ENCODE peak calls at places on chromosomes 12 and 14, in seven cellular contexts. N is brain microvascular endothelial cell, R is thoracic aorta, Y is prostate gland, Q is Caco-2, A is fibroblast of pulmonary artery, F is fibroblast of villous mesenchyme. D is an unnamed sample.

GRCh38 chr12:89208661-89209096 is 143.6 kb downstream of the DUSP6 start:
- DNase-seq in N (no peak), R (no peak), Y (no peak), Q (no peak), A (peak), F (peak), D (peak)

GRCh38 chr14:85536835-85537195 is 6.9 kb downstream of the FLRT2 start:
- DNase-seq in N (no peak), R (no peak), Y (no peak), Q (no peak), A (peak), F (peak), D (peak)

GRCh38 chr12:12007713-12008231 is 63.0 kb upstream of the BCL2L14 start:
- DNase-seq in N (no peak), R (no peak), Y (no peak), Q (no peak), A (no peak), F (no peak), D (no peak)

GRCh38 chr12:46303039-46303666 is 34.3 kb upstream of the SLC38A1 start:
- DNase-seq in N (peak), R (no peak), Y (peak), Q (peak), A (peak), F (peak), D (peak)

GRCh38 chr14:56294125-56294524 is 175.9 kb downstream of the PELI2 start:
- DNase-seq in N (no peak), R (no peak), Y (no peak), Q (peak), A (no peak), F (no peak), D (no peak)

GRCh38 chr12:80692114-80692513 is 15.3 kb upstream of the MYF6 start:
- DNase-seq in N (no peak), R (no peak), Y (no peak), Q (no peak), A (no peak), F (no peak), D (no peak)

GRCh38 chr14:32366995-32367394 is 37.9 kb downstream of the AKAP6 start:
- DNase-seq in N (peak), R (no peak), Y (no peak), Q (no peak), A (peak), F (no peak), D (peak)

GRCh38 chr12:53502983-53503728 is 2.1 kb downstream of the TARBP2 start:
- DNase-seq in N (no peak), R (no peak), Y (no peak), Q (no peak), A (no peak), F (no peak), D (no peak)

GRCh38 chr12:70842136-70842535 is 78.4 kb downstream of the PTPRR start:
- DNase-seq in N (no peak), R (no peak), Y (no peak), Q (no peak), A (no peak), F (no peak), D (peak)

GRCh38 chr12:124396544-124397398 is 101.9 kb downstream of the RFLNA start:
- DNase-seq in N (no peak), R (no peak), Y (peak), Q (no peak), A (no peak), F (no peak), D (no peak)

GRCh38 chr12:113533842-113534375 is 62.2 kb upstream of the LHX5 start:
- DNase-seq in N (no peak), R (no peak), Y (no peak), Q (no peak), A (no peak), F (no peak), D (no peak)

GRCh38 chr14:95551435-95551834 is 16.6 kb downstream of the GLRX5 start:
- DNase-seq in N (no peak), R (no peak), Y (no peak), Q (no peak), A (no peak), F (no peak), D (no peak)

GRCh38 chr12:113467514-113468364 is 3.9 kb downstream of the LHX5 start:
- DNase-seq in N (no peak), R (no peak), Y (no peak), Q (peak), A (no peak), F (no peak), D (no peak)

GRCh38 chr14:68787235-68787727 is 5.6 kb downstream of the ZFP36L1 start:
- DNase-seq in N (no peak), R (no peak), Y (no peak), Q (no peak), A (no peak), F (no peak), D (no peak)

GRCh38 chr14:68788275-68789001 is 4.4 kb downstream of the ZFP36L1 start:
- DNase-seq in N (no peak), R (no peak), Y (no peak), Q (no peak), A (peak), F (no peak), D (no peak)

GRCh38 chr14:68789798-68790655 is 2.8 kb downstream of the ZFP36L1 start:
- DNase-seq in N (no peak), R (no peak), Y (no peak), Q (no peak), A (peak), F (peak), D (peak)

GRCh38 chr14:68790656-68791077 is 2.2 kb downstream of the ZFP36L1 start:
- DNase-seq in N (no peak), R (no peak), Y (no peak), Q (no peak), A (peak), F (no peak), D (no peak)

DNA sequence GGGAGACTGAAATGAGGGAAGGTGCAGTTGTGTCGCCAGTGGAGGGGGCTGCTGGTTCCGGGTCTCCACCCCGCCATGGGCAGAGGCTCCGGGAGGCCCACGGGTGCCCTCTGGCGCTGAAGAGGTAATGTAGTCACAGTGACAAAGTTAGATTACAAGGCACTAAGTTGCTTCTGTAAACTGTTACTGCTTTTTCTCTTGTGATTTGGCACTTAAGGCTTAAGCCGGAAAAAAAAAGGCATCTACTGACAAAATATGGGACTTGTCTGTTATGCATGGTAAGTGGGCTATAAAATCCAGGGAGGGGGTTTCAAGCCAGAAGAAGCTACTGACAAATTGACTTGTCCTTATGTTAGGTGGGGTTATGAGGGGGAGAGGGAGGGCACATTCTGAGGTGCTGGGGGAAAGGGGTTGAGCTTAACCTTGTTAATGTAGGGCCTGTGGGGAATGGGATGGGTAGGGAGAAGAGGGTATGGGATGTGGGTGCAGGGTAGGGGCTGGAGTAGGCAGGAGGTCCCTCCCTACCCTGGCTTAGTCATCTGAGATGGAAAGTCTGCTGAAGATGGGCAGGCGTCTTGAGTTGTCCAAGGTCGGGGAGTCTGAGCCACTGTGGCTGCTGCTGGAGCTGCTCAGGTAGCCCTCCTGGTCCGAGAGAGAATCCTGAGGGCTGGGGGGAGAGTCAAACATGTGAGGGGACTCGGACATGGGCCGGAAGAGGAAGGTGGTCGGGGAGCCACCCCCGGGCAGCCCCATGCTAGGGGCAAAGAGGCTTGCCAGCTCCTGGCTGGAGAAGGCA is 3.7 kb downstream of the ZFP36L1 start:
- DNase-seq in N (peak), R (no peak), Y (peak), Q (no peak), A (peak), F (peak), D (peak)
- H3K4me3 ChIP-seq in N (peak), R (peak), Y (peak), Q (peak), A (peak), F (peak), D (peak)

GRCh38 chr14:79583738-79584405 is 627.4 kb downstream of the DIO2 start:
- DNase-seq in N (peak), R (no peak), Y (no peak), Q (no peak), A (peak), F (peak), D (peak)

GRCh38 chr14:79586401-79586800 is 624.9 kb downstream of the DIO2 start:
- DNase-seq in N (no peak), R (no peak), Y (no peak), Q (no peak), A (no peak), F (no peak), D (no peak)

GRCh38 chr14:79587194-79587593 is 624.1 kb downstream of the DIO2 start:
- DNase-seq in N (no peak), R (no peak), Y (no peak), Q (no peak), A (peak), F (no peak), D (peak)

GRCh38 chr14:79585845-79586244 is 625.5 kb downstream of the DIO2 start:
- DNase-seq in N (peak), R (no peak), Y (no peak), Q (no peak), A (peak), F (no peak), D (peak)

DNA sequence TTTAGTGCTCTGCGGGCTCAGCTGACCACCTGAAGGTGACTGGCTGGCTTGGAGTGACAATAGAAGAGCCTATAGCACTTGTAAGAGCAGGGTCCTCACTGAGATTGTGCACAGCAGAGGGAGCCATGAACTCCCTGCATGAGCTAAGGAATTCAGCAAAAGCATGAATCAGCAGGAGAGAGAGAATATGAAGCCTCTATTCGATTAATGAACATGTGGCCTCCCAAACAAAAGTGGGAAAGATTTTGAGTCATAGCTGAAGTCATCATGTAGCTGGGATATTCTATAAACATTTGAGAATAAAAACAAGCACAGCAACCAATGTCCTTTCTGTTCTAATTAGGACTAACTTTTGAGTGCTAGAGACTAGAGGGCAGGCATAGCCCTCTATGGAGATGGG is 626.6 kb downstream of the DIO2 start:
- DNase-seq in N (peak), R (no peak), Y (no peak), Q (no peak), A (peak), F (peak), D (peak)
- TF ChIP-seq CTCF in N (peak), R (no peak), Y (no peak), Q (no peak), A (peak), F (peak), D (peak)

GRCh38 chr12:74539765-74540526 is 2.3 kb downstream of the ATXN7L3B start:
- DNase-seq in N (no peak), R (no peak), Y (no peak), Q (no peak), A (no peak), F (peak), D (no peak)
- H3K4me3 ChIP-seq in N (peak), R (peak), Y (peak), Q (no peak), A (peak), F (peak), D (peak)

GRCh38 chr14:51305761-51306160 is 65.7 kb downstream of the TMX1 start:
- DNase-seq in N (no peak), R (no peak), Y (no peak), Q (no peak), A (no peak), F (peak), D (peak)
- TF ChIP-seq CTCF in N (no peak), R (no peak), Y (no peak), Q (no peak), A (no peak), F (no peak), D (no peak)

GRCh38 chr12:114681149-114681849 is 2.7 kb downstream of the TBX3 start:
- DNase-seq in N (no peak), R (no peak), Y (no peak), Q (no peak), A (peak), F (peak), D (peak)
- H3K4me3 ChIP-seq in N (peak), R (peak), Y (peak), Q (peak), A (peak), F (peak), D (peak)

GRCh38 chr12:59780605-59781135 is 184.8 kb downstream of the SLC16A7 start:
- DNase-seq in N (peak), R (no peak), Y (no peak), Q (peak), A (peak), F (peak), D (peak)
- TF ChIP-seq CTCF in N (peak), R (peak), Y (no peak), Q (peak), A (peak), F (peak), D (peak)

GRCh38 chr14:101404426-101405170 is 156.7 kb upstream of the DIO3 start:
- DNase-seq in N (no peak), R (no peak), Y (no peak), Q (no peak), A (no peak), F (no peak), D (no peak)

GRCh38 chr14:101405171-101405883 is 156.0 kb upstream of the DIO3 start:
- DNase-seq in N (no peak), R (no peak), Y (no peak), Q (no peak), A (peak), F (peak), D (peak)

GRCh38 chr14:101400815-101401214 is 160.5 kb upstream of the DIO3 start:
- DNase-seq in N (peak), R (no peak), Y (no peak), Q (no peak), A (peak), F (peak), D (peak)

GRCh38 chr14:101405931-101406330 is 155.4 kb upstream of the DIO3 start:
- DNase-seq in N (no peak), R (no peak), Y (no peak), Q (no peak), A (no peak), F (no peak), D (no peak)

GRCh38 chr14:101402936-101403660 is 158.2 kb upstream of the DIO3 start:
- DNase-seq in N (no peak), R (no peak), Y (no peak), Q (no peak), A (peak), F (peak), D (peak)
- H3K4me3 ChIP-seq in N (no peak), R (no peak), Y (no peak), Q (no peak), A (no peak), F (no peak), D (no peak)

GRCh38 chr12:65308601-65309071 is 30.2 kb downstream of the MSRB3 start:
- DNase-seq in N (no peak), R (no peak), Y (no peak), Q (no peak), A (peak), F (no peak), D (peak)

GRCh38 chr12:65318186-65318685 is 39.8 kb downstream of the MSRB3 start:
- DNase-seq in N (no peak), R (no peak), Y (no peak), Q (no peak), A (no peak), F (no peak), D (no peak)

GRCh38 chr12:65311260-65311659 is 32.8 kb downstream of the MSRB3 start:
- DNase-seq in N (no peak), R (no peak), Y (no peak), Q (no peak), A (no peak), F (no peak), D (no peak)

GRCh38 chr12:65308001-65308400 is 29.5 kb downstream of the MSRB3 start:
- DNase-seq in N (no peak), R (no peak), Y (no peak), Q (no peak), A (peak), F (peak), D (no peak)

GRCh38 chr12:65313704-65314317 is 35.3 kb downstream of the MSRB3 start:
- DNase-seq in N (no peak), R (no peak), Y (no peak), Q (no peak), A (peak), F (peak), D (peak)
- TF ChIP-seq CTCF in N (peak), R (no peak), Y (peak), Q (peak), A (peak), F (peak), D (peak)

GRCh38 chr12:4119157-4119761 is 154.3 kb upstream of the CCND2 start:
- DNase-seq in N (no peak), R (no peak), Y (no peak), Q (no peak), A (no peak), F (no peak), D (no peak)

GRCh38 chr12:4117386-4118016 is 156.1 kb upstream of the CCND2 start:
- DNase-seq in N (no peak), R (no peak), Y (no peak), Q (no peak), A (no peak), F (no peak), D (no peak)

GRCh38 chr12:4116251-4117111 is 157.1 kb upstream of the CCND2 start:
- DNase-seq in N (peak), R (no peak), Y (no peak), Q (peak), A (peak), F (peak), D (peak)

GRCh38 chr12:4118601-4119156 is 154.9 kb upstream of the CCND2 start:
- DNase-seq in N (no peak), R (no peak), Y (no peak), Q (no peak), A (no peak), F (no peak), D (no peak)

DNA sequence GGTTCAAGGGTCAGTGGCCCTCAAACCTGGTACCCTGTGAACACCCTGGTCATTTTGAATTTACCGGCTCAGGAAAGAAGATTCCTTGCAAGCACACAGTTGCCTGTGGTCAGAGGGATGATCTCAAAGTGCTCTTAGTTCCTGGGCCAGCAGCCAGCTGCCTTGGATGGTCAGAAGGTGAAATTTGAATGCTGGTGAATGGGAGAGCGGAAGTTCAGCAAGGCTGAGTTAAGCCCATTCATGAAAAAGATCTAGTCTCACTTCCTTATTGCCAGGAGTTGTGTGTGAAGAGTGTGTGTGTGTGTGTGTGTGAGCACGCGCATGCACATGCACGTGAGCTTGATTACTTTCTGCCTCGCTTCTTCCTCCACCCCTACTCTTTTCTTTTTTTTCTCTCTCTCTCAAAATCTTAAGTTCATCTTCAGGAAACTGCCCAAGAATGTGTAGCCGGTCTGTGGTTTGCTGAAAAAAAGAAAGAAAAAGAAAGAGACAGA is 155.5 kb upstream of the CCND2 start:
- DNase-seq in N (peak), R (no peak), Y (no peak), Q (no peak), A (peak), F (peak), D (peak)
- H3K4me3 ChIP-seq in N (no peak), R (no peak), Y (no peak), Q (no peak), A (no peak), F (no peak), D (no peak)

GRCh38 chr12:77228376-77228775 is 163.0 kb upstream of the E2F7 start:
- DNase-seq in N (no peak), R (no peak), Y (no peak), Q (no peak), A (no peak), F (no peak), D (no peak)

GRCh38 chr12:77226398-77226797 is 161.0 kb upstream of the E2F7 start:
- DNase-seq in N (no peak), R (no peak), Y (no peak), Q (no peak), A (no peak), F (no peak), D (no peak)

GRCh38 chr12:77232045-77232444 is 166.7 kb upstream of the E2F7 start:
- DNase-seq in N (no peak), R (no peak), Y (no peak), Q (no peak), A (peak), F (peak), D (peak)

GRCh38 chr12:77231548-77231947 is 166.2 kb upstream of the E2F7 start:
- DNase-seq in N (no peak), R (no peak), Y (peak), Q (no peak), A (peak), F (peak), D (peak)

DNA sequence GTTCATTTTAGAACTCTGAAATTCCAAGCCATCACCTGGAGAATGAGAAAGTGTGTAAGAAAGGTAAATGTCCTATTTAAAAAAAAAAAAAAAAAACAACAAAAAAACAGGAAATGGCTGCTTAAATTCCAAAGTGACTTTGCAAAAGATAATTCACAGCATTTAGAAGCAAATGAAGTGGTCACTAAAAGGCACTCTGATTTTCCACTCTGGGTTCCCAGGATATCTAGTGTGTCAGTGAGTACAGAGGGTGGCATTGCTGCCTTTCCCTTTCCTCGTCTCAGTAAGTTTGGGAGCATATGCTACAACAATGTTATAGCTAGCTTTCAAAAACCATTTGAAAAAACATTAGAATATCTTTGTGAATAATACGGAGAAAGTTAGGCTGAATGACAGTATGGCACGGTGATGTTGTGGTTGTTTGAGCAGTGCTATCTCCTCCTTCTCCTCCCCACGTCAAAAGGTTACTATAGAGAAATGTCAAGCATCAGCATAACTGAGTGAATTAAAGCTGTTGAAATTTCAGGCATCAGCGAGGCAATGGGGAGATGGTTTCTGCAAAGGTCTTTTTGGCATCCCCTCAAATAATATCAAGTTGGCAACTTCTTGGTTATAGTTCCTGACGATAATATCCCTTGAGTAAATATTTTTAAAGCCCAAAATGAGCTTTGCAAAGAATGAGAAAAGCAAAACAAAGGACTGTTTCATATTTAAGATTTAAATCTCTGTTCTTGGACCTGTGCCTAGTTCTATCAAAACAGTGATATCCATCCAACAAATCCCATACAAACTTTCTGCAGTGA is 164.5 kb upstream of the E2F7 start:
- DNase-seq in N (peak), R (no peak), Y (no peak), Q (no peak), A (peak), F (peak), D (no peak)
- TF ChIP-seq CTCF in N (no peak), R (no peak), Y (no peak), Q (no peak), A (no peak), F (no peak), D (no peak)

D was measured in AG10803.